ENCODE peak calls at places on chromosomes 7 and 10, in seven cellular contexts. K is breast epithelium; L is lower lobe of right lung; J is CD8-positive, alpha-beta T cell; A is sigmoid colon; C is HAP-1; I is Peyer's patch. V is an unnamed sample. For H3K4me1, the result is how much of the 10 kb centered on the place peaks cover.

GRCh38 chr7:98617051-98617959 is at the start of gene NPTX2:
- DNase-seq in J (no peak), I (peak), L (no peak), A (no peak), K (no peak), C (no peak), V (no peak)

GRCh38 chr10:1461016-1461415 is 276.3 kb downstream of the ADARB2 start:
- DNase-seq in C (no peak), L (no peak), J (no peak), K (no peak), I (no peak), A (no peak), V (no peak)

GRCh38 chr10:131311661-131312260 is at the start of gene TCERG1L:
- DNase-seq in J (no peak), C (no peak), K (no peak), I (no peak), L (peak), A (no peak), V (peak)

GRCh38 chr10:32413513-32413912 is 32.4 kb upstream of the CCDC7 start:
- DNase-seq in L (no peak), A (no peak), K (no peak), I (no peak), C (no peak), J (no peak), V (no peak)

GRCh38 chr7:3912291-3912690 is 611.2 kb downstream of the SDK1 start:
- DNase-seq in L (no peak), J (no peak), I (no peak), K (no peak), C (no peak), A (no peak), V (no peak)

GRCh38 chr10:59323036-59323459 is 39.3 kb downstream of the FAM13C start:
- DNase-seq in A (no peak), L (no peak), J (no peak), C (no peak), K (no peak), I (no peak), V (peak)

GRCh38 chr10:14588084-14588937 is 186.4 kb downstream of the FAM107B start:
- DNase-seq in C (no peak), J (no peak), A (no peak), I (no peak), K (no peak), L (no peak), V (no peak)

GRCh38 chr7:83520706-83521105 is 128.2 kb downstream of the SEMA3E start:
- DNase-seq in L (no peak), C (no peak), K (no peak), I (no peak), J (no peak), A (no peak), V (no peak)

GRCh38 chr7:14734839-14735321 is 167.7 kb downstream of the DGKB start:
- DNase-seq in I (no peak), C (no peak), K (no peak), A (no peak), L (no peak), J (no peak), V (no peak)

GRCh38 chr7:50729962-50730361 is 52.7 kb downstream of the GRB10 start:
- DNase-seq in I (no peak), K (no peak), L (no peak), C (no peak), A (no peak), J (no peak), V (no peak)

GRCh38 chr10:124322191-124322980 is 96.3 kb downstream of the OAT start:
- DNase-seq in K (no peak), J (no peak), A (peak), I (peak), L (no peak), C (no peak), V (no peak)

GRCh38 chr7:130649004-130649790 is 19.4 kb downstream of the COPG2 start:
- DNase-seq in J (no peak), L (no peak), I (no peak), C (no peak), K (no peak), A (no peak), V (no peak)

GRCh38 chr10:90420637-90421318 is 437.1 kb downstream of the HTR7 start:
- DNase-seq in A (no peak), I (no peak), L (no peak), K (no peak), C (no peak), J (no peak), V (no peak)

GRCh38 chr10:7696545-7696944 is 6.6 kb upstream of the ITIH2 start:
- DNase-seq in J (no peak), I (no peak), K (no peak), L (peak), C (no peak), A (peak), V (peak)

GRCh38 chr10:72736176-72736795 is 44.3 kb downstream of the MCU start:
- DNase-seq in C (peak), K (no peak), I (no peak), L (no peak), J (no peak), A (no peak), V (no peak)

GRCh38 chr10:76086571-76087260 is 655.3 kb downstream of the LRMDA start:
- DNase-seq in A (peak), C (no peak), K (no peak), I (peak), L (no peak), J (no peak), V (peak)

GRCh38 chr10:35684625-35685024 is 42.5 kb upstream of the FZD8 start:
- DNase-seq in L (no peak), C (no peak), A (no peak), J (no peak), K (no peak), I (no peak), V (no peak)

GRCh38 chr10:34024708-34025425 is 690.4 kb upstream of the NRP1 start:
- DNase-seq in C (no peak), I (no peak), L (no peak), K (no peak), J (no peak), A (no peak), V (no peak)

GRCh38 chr7:4845740-4846142 is 16.1 kb downstream of the PAPOLB start:
- DNase-seq in K (no peak), L (no peak), A (peak), J (no peak), I (no peak), C (no peak), V (no peak)

GRCh38 chr7:24576171-24577052 is 3.2 kb downstream of the PALS2 start:
- DNase-seq in A (no peak), I (no peak), K (no peak), C (peak), L (no peak), J (no peak), V (no peak)

GRCh38 chr7:105439174-105439893 is 50.6 kb upstream of the SRPK2 start:
- DNase-seq in L (no peak), K (no peak), J (no peak), I (no peak), C (no peak), A (no peak), V (no peak)

GRCh38 chr10:133278577-133279265 is 2.1 kb upstream of the ADAM8 start:
- DNase-seq in L (peak), K (no peak), I (no peak), C (no peak), J (peak), A (no peak), V (peak)

GRCh38 chr10:126770809-126771208 is 100.3 kb upstream of the C10orf90 start:
- DNase-seq in A (no peak), J (no peak), I (no peak), L (no peak), C (no peak), K (no peak), V (no peak)

GRCh38 chr7:92306153-92306552 is 60.4 kb downstream of the ANKIB1 start:
- DNase-seq in I (no peak), L (no peak), K (no peak), J (no peak), C (no peak), A (no peak), V (no peak)

GRCh38 chr7:149776848-149777407 is 3.5 kb upstream of the ZNF467 start:
- DNase-seq in L (peak), K (no peak), I (no peak), J (no peak), C (no peak), A (no peak), V (peak)

GRCh38 chr7:67453981-67454380 is 457.3 kb downstream of the TYW1 start:
- DNase-seq in J (no peak), C (no peak), K (no peak), L (no peak), A (no peak), I (no peak), V (no peak)

GRCh38 chr10:34187201-34187600 is 627.9 kb downstream of the PARD3 start:
- DNase-seq in A (no peak), J (no peak), I (no peak), C (no peak), L (no peak), K (no peak), V (no peak)

GRCh38 chr7:19001854-19002253 is 115.6 kb downstream of the TWIST1 start:
- DNase-seq in J (no peak), C (no peak), I (no peak), K (no peak), A (no peak), L (no peak), V (no peak)

GRCh38 chr10:112262556-112262955 is 20.6 kb upstream of the TECTB start:
- DNase-seq in I (no peak), K (no peak), L (no peak), J (no peak), A (no peak), C (no peak), V (no peak)

GRCh38 chr10:100129424-100129823 is 47.8 kb upstream of the CPN1 start:
- DNase-seq in K (no peak), C (no peak), J (no peak), I (no peak), L (no peak), A (no peak), V (no peak)

GRCh38 chr7:96329189-96329588 is 7.3 kb upstream of the SLC25A13 start:
- DNase-seq in K (no peak), J (no peak), A (no peak), I (no peak), C (no peak), L (no peak), V (no peak)

GRCh38 chr7:8991159-8991558 is 557.8 kb downstream of the NXPH1 start:
- DNase-seq in I (no peak), J (no peak), L (no peak), K (no peak), C (no peak), A (no peak), V (no peak)

GRCh38 chr7:93601363-93601762 is 26.8 kb upstream of the CALCR start:
- DNase-seq in A (no peak), J (no peak), L (no peak), C (no peak), I (no peak), K (no peak), V (no peak)

GRCh38 chr10:66837335-66837734 is 88.5 kb upstream of the LRRTM3 start:
- DNase-seq in I (no peak), J (no peak), L (no peak), A (no peak), K (no peak), C (no peak), V (no peak)

GRCh38 chr10:178208-178607 is 43.0 kb downstream of the ZMYND11 start:
- DNase-seq in A (no peak), K (no peak), L (no peak), C (peak), J (no peak), I (no peak), V (no peak)

DNA sequence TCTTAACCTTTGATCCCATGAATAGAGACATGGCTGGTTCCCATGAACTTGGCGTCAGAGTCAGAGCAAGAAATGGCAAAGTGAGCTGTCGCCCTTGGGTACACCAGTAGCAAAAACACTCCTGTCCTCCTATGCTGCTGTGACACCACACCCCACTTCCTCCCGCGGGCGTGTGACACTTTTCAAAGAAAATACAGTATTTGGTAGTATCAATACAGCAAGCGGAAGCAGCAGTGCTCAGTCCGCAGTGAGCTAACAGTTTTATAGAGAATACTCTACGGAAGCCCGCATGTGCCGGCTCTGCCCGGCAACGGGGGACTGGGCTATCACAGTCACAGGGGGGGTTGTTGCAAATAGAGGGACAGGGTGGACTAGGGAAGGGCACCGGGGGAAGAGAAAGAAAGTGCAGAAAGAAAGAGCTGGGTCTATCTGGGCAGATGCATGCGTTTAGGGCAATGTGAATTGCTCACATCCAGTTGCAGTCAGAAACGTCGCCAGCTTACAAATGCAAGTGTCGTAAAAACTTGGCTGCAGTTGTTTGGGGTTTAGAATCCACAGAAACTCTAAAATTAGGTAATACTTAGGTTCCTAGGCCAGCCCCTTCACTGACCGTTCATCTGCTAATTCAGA is 49.8 kb downstream of the PRKCQ start:
- DNase-seq in I (no peak), K (no peak), L (no peak), C (no peak), A (no peak), J (peak), V (no peak)
- H3K4me1 ChIP-seq in I (under half), K (under half), L (under half), C (under half), A (under half), J (half or more), V (under half)

GRCh38 chr10:27741173-27742091 is 4.2 kb downstream of the MKX start:
- DNase-seq in L (no peak), K (no peak), J (no peak), A (peak), C (no peak), I (no peak), V (peak)
- H3K4me1 ChIP-seq in L (under half), K (under half), J (under half), A (under half), C (under half), I (under half), V (under half)

DNA sequence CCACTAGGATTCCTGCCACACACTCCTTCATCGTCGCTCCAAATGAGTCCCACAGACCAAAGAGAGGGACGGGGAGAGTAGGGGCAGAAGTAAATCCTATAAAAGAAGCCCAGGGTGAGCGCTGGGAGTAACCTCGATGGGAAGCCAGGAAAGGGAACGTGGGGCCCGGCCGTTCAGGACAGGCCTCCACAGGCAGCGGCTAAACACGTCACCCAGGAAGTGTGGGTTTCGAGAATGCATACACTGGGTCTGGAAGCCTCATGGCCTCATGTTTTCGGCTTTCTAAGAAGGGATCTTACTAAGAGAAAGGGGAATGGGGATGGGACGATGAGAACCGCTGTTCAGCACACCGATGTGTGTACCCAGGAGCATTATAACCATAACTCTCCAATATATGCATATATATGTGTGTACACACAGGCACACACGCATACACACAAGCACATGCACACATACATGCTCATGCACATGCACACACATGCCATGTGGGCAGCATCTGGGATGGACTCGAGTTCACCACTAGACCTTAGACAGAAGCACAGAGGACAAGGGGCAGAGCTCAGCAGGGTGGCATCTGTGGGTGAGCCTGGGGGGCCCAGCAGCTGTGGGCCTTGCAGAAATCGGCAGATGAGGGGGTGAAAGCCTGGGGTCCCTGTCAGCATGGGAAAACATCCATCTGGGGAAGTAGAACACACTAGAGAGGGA is 14.8 kb upstream of the CNPY1 start:
- DNase-seq in L (no peak), C (no peak), K (no peak), A (no peak), I (no peak), J (no peak), V (no peak)
- H3K4me1 ChIP-seq in L (under half), C (under half), K (under half), A (under half), I (under half), J (under half), V (under half)

GRCh38 chr7:30466266-30466665 is 12.3 kb downstream of the NOD1 start:
- DNase-seq in K (no peak), J (no peak), A (peak), C (no peak), L (no peak), I (no peak), V (no peak)

GRCh38 chr7:30467275-30467674 is 11.3 kb downstream of the NOD1 start:
- DNase-seq in L (no peak), C (no peak), J (no peak), I (no peak), A (no peak), K (no peak), V (no peak)

GRCh38 chr7:30465342-30466170 is 13.0 kb downstream of the NOD1 start:
- DNase-seq in J (no peak), L (no peak), C (no peak), K (no peak), A (peak), I (no peak), V (no peak)

GRCh38 chr7:30463400-30464145 is 15.0 kb downstream of the NOD1 start:
- DNase-seq in L (no peak), I (no peak), C (no peak), A (peak), J (no peak), K (no peak), V (no peak)

GRCh38 chr7:30464231-30464660 is 14.3 kb downstream of the NOD1 start:
- DNase-seq in A (peak), L (no peak), I (no peak), C (no peak), J (no peak), K (no peak), V (no peak)
- H3K4me1 ChIP-seq in A (under half), L (half or more), I (under half), C (under half), J (under half), K (under half), V (under half)

V was measured in right lobe of liver.